ENCODE peak calls at places on chromosomes 5 and 9, in four cellular contexts. J, A, T and V are unnamed samples.

GRCh38 chr9:84919498-84919897 is 250.0 kb downstream of the NTRK2 start:
- DNase-seq in J (no peak), A (no peak), T (no peak), V (no peak)

GRCh38 chr5:143085319-143085917 is 315.2 kb downstream of the ARHGAP26 start:
- DNase-seq in J (no peak), A (no peak), T (no peak), V (no peak)

GRCh38 chr9:108463927-108464606 is 391.7 kb downstream of the ACTL7B start:
- DNase-seq in J (no peak), A (peak; percentile 51), T (no peak), V (no peak)

GRCh38 chr5:51382759-51383493 is at the start of gene ISL1:
- DNase-seq in J (no peak), A (peak; percentile 74), T (peak; percentile 87), V (peak; percentile 88)

GRCh38 chr5:91212336-91213092 is 170.6 kb downstream of the ARRDC3 start:
- DNase-seq in J (no peak), A (peak; percentile 95), T (peak; percentile 76), V (peak; percentile 16)

GRCh38 chr9:96080364-96080763 is 204.9 kb downstream of the ERCC6L2 start:
- DNase-seq in J (no peak), A (peak; percentile 10), T (peak; percentile 98), V (no peak)

GRCh38 chr5:132506094-132506692 is 15.6 kb upstream of the IRF1 start:
- DNase-seq in J (peak; percentile 62), A (peak; percentile 95), T (peak; percentile 48), V (peak; percentile 48)

GRCh38 chr5:144484124-144484897 is 313.6 kb downstream of the KCTD16 start:
- DNase-seq in J (no peak), A (peak; percentile 89), T (peak; percentile 54), V (no peak)

GRCh38 chr5:29016067-29016466 is 1977.7 kb upstream of the CDH9 start:
- DNase-seq in J (no peak), A (no peak), T (peak; percentile 7), V (no peak)

GRCh38 chr9:71115448-71115975 is 5.9 kb downstream of the TRPM3 start:
- DNase-seq in J (no peak), A (no peak), T (no peak), V (no peak)
- TF ChIP-seq EZH2phosphoT487 in J (no peak), A (no peak), T (no peak), V (no peak)

DNA sequence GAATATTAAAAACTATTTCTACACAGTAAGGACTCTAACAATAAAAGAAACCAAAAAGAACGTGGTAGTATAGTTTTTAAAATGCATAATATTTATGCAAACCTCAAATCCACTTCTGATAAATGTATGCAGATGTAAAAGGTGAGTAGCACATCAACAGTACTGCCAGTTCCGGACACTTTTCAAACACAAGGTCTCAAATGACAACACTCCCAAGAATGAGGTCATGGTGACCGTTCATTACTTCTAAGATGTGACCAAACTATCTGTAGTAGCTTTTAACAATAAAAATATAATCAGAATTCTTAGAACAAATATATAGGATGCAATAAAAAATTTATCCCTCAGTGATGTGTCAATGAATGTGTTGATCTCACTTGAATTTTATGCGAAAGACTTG is 238.7 kb upstream of the NREP start:
- DNase-seq in J (no peak), A (no peak), T (no peak), V (no peak)
- TF ChIP-seq EZH2phosphoT487 in J (no peak), A (no peak), T (no peak), V (no peak)

GRCh38 chr9:105299190-105299854 is 54.9 kb downstream of the SLC44A1 start:
- DNase-seq in J (no peak), A (peak; percentile 94), T (peak; percentile 80), V (no peak)
- TF ChIP-seq EZH2phosphoT487 in J (no peak), A (no peak), T (no peak), V (no peak)

DNA sequence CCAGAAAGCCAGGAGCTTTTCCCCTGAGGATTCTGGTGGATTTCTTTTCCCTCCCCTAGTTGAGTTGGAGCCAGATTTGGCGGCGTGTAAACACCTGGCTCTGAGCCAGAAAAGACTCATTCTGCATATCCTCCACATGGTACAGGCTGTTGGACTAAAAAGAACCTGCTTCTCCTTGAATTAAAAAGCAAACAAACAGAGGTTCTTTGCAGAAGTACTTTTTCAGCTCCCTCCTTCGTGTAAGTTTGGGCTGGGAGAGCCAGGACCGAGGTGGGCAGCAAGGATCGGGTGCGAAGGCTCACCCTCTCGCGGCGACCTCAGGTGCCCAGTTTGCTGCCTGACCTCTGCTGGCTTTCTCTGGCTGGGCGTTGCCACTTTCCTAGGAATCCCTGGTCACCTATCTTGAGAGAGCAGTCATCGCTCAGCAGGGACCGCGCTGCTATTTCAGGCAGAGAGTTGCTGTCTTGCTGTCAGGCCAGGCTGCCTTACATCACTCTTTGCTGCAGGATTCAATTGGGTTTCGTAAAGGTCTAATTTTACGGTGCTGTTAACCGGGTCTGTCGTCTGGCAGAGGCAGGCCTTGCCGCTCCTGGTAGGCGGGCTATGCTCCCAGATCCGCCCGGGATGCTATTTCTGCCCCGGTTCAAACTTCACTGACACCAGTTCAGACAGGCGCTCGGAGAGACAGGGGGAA is 3.2 kb downstream of the PAPPA start:
- DNase-seq in J (no peak), A (peak; percentile 87), T (peak; percentile 71), V (peak; percentile 44)
- TF ChIP-seq EZH2phosphoT487 in J (no peak), A (no peak), T (no peak), V (no peak)

GRCh38 chr5:82348749-82349148 is 70.6 kb upstream of the RPS23 start:
- DNase-seq in J (no peak), A (peak; percentile 82), T (no peak), V (no peak)
- TF ChIP-seq EZH2phosphoT487 in J (no peak), A (no peak), T (no peak), V (no peak)